ENCODE peak calls at places on chromosome 20, in four cellular contexts. G is Peyer's patch, C is vagina, K is IMR-90. T is an unnamed sample.

GRCh38 chr20:49859011-49859410 is 46.4 kb downstream of the SLC9A8 start:
- DNase-seq in K (no peak), C (no peak), G (no peak), T (no peak)

GRCh38 chr20:32555584-32555983 is 29.5 kb downstream of the NOL4L start:
- DNase-seq in G (no peak), C (no peak), K (no peak), T (no peak)

GRCh38 chr20:2210646-2211556 is 84.9 kb upstream of the TGM3 start:
- DNase-seq in C (no peak), K (peak), G (no peak), T (peak)

GRCh38 chr20:20210327-20210726 is 157.6 kb upstream of the INSM1 start:
- DNase-seq in G (no peak), C (no peak), K (no peak), T (no peak)

GRCh38 chr20:22819784-22820183 is 215.3 kb upstream of the SSTR4 start:
- DNase-seq in G (no peak), C (no peak), K (no peak), T (no peak)

GRCh38 chr20:37282558-37282957 is 6.9 kb upstream of the MANBAL start:
- DNase-seq in K (peak), G (peak), C (no peak), T (peak)

GRCh38 chr20:58855506-58856314 is 3.2 kb downstream of the GNAS start:
- DNase-seq in C (no peak), K (no peak), G (no peak), T (no peak)

GRCh38 chr20:3797592-3798404 is 1.7 kb downstream of the CDC25B start:
- DNase-seq in C (no peak), K (peak), G (no peak), T (no peak)

GRCh38 chr20:11675920-11676617 is 241.6 kb upstream of the BTBD3 start:
- DNase-seq in K (peak), G (no peak), C (no peak), T (no peak)

GRCh38 chr20:37347347-37347823 is 1.4 kb downstream of the SRC start:
- DNase-seq in K (no peak), C (no peak), G (no peak), T (no peak)

GRCh38 chr20:31869942-31870702 is at the start of the genes DUSP15 and TTLL9:
- DNase-seq in K (no peak), G (peak), C (peak), T (peak)

GRCh38 chr20:48489656-48490055 is 338.1 kb downstream of the PREX1 start:
- DNase-seq in C (peak), K (no peak), G (no peak), T (no peak)

DNA sequence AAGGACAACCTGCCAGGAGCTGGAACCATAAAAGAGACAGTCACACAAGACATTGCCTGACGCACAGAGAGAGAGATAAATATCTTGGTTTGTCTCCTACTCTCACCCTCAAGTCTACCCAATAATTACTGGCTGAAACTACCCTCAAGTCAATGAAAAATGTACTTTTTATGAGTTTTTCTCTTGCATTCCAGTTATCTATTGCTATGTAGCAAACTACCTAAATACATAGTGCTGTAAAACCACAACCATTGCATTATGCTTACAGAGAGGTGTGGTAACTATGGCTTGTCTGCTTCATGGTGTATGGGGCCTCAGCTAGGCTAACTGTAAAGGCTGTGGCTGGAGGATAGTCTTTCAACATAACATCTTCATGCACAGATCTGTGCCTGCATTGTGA is 247.8 kb downstream of the HAO1 start:
- DNase-seq in G (no peak), C (no peak), K (no peak), T (no peak)
- H3K4me3 ChIP-seq in G (no peak), C (no peak), K (no peak), T (no peak)

GRCh38 chr20:19019734-19020364 is 192.6 kb upstream of the SLC24A3 start:
- DNase-seq in K (no peak), G (no peak), C (peak), T (no peak)
- TF ChIP-seq CTCF in K (no peak), G (no peak), C (no peak), T (no peak)

DNA sequence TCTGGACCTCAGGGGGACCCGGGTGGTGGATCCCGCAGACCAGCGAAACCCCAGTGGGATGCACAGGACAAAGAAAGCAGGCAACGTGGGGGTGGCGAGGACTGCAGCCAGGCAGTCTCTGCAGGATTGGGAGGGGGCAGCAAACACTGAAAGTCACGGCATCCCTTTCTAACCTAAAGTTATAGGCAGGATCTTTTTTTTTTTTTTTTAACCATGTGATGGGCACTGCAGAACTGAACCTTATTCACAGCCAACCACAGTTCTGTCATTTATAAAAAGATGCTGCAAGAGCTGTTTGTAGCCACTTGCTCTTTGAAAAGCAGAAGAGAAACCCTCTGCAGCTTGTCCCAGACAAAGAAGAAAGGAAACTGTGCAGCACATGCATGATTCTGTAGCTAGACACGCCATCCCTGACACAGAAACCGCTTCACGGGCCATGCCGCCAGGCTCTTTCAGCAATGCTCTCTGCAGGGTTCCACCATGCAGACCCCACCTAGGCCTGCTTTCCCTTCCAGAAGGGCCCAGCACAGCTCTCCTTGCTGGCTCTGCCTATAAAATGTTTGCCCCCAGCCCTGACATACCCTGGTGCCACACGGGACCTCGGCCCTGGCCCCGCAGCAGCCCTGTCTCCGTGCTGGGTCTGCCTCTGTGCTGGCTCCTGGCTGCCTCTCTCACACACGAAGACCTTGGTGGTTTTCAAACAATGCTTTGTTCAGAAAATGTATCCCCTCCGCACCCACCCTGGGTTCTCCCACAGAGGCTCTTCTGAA is 70.8 kb downstream of the PYGB start:
- DNase-seq in G (no peak), C (no peak), K (no peak), T (peak)
- TF ChIP-seq POLR2A in G (no peak), C (no peak), K (no peak), T (no peak)

DNA sequence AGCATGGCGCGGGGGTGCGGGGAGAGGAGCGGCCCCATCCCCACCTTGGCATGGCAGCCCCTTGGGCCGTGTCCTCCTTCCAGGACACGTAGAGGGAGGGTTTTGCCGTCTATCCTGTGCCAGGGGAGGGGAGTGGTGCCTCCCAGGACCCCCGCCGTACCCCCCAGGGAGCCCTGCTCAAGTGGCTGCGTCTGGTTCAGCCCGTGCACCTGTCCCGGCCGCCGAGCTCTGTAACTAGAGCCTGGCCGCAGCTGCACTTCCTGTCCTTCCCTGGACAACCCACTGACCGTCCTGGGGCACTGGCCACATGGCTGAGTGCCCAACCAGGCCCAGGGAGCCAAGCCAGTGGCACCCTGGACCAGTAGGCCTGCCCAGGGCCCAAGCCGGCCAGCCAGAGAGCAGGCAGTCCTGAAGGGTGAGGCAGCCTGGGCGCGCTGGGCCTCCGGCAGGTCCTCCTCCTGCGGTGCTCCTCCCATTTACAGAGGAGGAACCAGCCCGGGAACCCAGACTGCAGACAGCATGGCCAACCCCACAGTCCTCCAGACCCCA is 8.9 kb downstream of the LAMA5 start:
- DNase-seq in G (no peak), K (no peak), C (no peak), T (no peak)
- H3K4me3 ChIP-seq in G (no peak), K (no peak), C (no peak), T (no peak)

GRCh38 chr20:63573739-63574131 is 304 bp downstream of the HELZ2 start:
- DNase-seq in K (no peak), C (no peak), G (no peak), T (no peak)

GRCh38 chr20:63574156-63574828 is at the start of gene HELZ2:
- DNase-seq in K (peak), G (peak), C (no peak), T (peak)

GRCh38 chr20:63574829-63575720 is 1.0 kb upstream of the HELZ2 start:
- DNase-seq in G (no peak), K (peak), C (no peak), T (no peak)

GRCh38 chr20:63572071-63572787 is 1.8 kb downstream of the HELZ2 start:
- DNase-seq in K (no peak), C (no peak), G (no peak), T (no peak)

GRCh38 chr20:63572788-63573738 is 976 bp downstream of the HELZ2 start:
- DNase-seq in G (no peak), C (no peak), K (no peak), T (no peak)
- TF ChIP-seq CTCF in G (no peak), C (no peak), K (peak), T (no peak)

DNA sequence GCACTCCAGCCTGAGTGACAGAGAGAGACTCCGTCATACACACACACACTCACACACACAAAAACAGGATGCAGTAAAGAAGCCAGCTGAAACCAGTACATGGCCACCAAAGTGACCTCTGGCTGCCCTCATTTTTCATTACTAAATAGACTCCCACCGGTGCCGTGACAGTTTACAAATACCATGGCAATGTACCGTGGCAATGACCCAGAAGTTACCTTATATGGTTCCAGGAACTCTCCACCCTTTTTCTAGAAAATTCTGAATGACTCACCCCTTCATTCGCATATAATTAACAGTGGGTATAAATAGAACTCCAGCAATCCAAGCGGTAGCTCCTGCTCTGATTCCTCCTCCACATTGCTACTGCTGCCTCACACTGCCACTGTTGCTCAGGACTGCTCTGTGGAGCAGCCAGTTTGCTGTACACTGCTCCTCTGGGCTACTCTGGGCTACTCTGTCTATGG is 57.7 kb downstream of the SNX5 start:
- DNase-seq in G (no peak), C (no peak), K (peak), T (no peak)
- TF ChIP-seq POLR2A in G (no peak), C (no peak), K (peak), T (no peak)

GRCh38 chr20:43188861-43189613 is 669 bp downstream of the PTPRT start:
- DNase-seq in C (no peak), K (no peak), G (no peak), T (no peak)

GRCh38 chr20:43190332-43190953 is 737 bp upstream of the PTPRT start:
- DNase-seq in G (no peak), K (no peak), C (no peak), T (no peak)

GRCh38 chr20:43191143-43191542 is 1.4 kb upstream of the PTPRT start:
- DNase-seq in K (no peak), C (no peak), G (no peak), T (no peak)

GRCh38 chr20:43188234-43188653 is 1.5 kb downstream of the PTPRT start:
- DNase-seq in C (no peak), G (no peak), K (no peak), T (no peak)

GRCh38 chr20:43189614-43190331 is at the start of gene PTPRT:
- DNase-seq in K (no peak), G (no peak), C (no peak), T (no peak)
- H3K4me3 ChIP-seq in K (no peak), G (no peak), C (no peak), T (peak)

GRCh38 chr20:35340436-35340835 is 48.2 kb upstream of the FAM83C start:
- DNase-seq in G (no peak), C (no peak), K (no peak), T (no peak)

GRCh38 chr20:35341366-35342028 is 49.3 kb upstream of the FAM83C start:
- DNase-seq in K (peak), G (no peak), C (no peak), T (no peak)

GRCh38 chr20:35344354-35344837 is 52.2 kb upstream of the FAM83C start:
- DNase-seq in K (peak), C (no peak), G (peak), T (no peak)

GRCh38 chr20:35345189-35345588 is 53.0 kb upstream of the FAM83C start:
- DNase-seq in G (no peak), C (no peak), K (no peak), T (no peak)

DNA sequence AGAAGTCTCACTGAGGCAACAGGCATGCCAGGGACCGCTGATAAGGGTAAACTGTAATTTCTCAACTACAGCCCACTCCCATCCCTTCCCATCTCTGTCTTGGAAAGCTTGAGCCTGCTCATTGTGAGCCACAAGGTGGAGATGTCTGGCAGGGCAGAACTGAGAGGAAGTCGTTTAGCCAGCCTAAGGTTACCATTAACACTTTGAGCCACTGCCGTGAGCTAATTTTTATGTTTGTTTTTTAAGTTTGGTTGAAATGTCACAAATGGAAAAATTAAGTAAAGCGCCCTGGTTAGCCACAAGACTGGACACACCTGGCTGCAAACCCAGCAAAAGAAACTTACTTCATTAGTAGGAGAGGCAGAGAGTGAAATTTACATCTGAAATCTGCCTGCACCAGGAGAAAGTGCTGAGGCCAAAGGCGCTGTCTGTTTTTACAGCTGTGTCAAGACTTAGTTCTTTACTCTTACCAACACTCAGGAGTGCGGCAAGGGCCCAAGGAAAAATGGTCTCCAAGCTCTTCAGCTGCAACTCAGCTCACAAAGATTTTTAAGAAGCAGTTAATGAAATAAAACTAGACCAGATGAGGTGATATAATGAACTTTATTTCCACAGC is 50.0 kb upstream of the FAM83C start:
- DNase-seq in C (no peak), K (no peak), G (no peak), T (no peak)
- TF ChIP-seq CTCF in C (no peak), K (peak), G (no peak), T (no peak)